ENCODE peak calls at places on chromosomes 13 and 19, in six cellular contexts. G is iPS DF 6.9, J is aorta, H is psoas muscle, X is BE2C, T is retinal pigment epithelial cell. P is an unnamed sample.

GRCh38 chr19:32606289-32606688 is 25.3 kb downstream of the PDCD5 start:
- DNase-seq in G (no peak), J (no peak), H (no peak), X (no peak), T (no peak), P (no peak)

GRCh38 chr19:23283925-23284324 is 33.7 kb upstream of the ZNF724 start:
- DNase-seq in G (peak; percentile 70), J (peak; percentile 74), H (peak; percentile 26), X (peak; percentile 71), T (peak; percentile 2), P (peak; percentile 26)

GRCh38 chr13:33999830-34000605 is 182.1 kb downstream of the RFC3 start:
- DNase-seq in G (no peak), J (no peak), H (no peak), X (no peak), T (no peak), P (no peak)

GRCh38 chr13:113520571-113520970 is 30.1 kb upstream of the DCUN1D2 start:
- DNase-seq in G (no peak), J (no peak), H (no peak), X (no peak), T (no peak), P (no peak)

GRCh38 chr19:1680976-1681375 is 28.6 kb upstream of the TCF3 start:
- DNase-seq in G (no peak), J (no peak), H (no peak), X (no peak), T (no peak), P (no peak)

GRCh38 chr13:35694549-35695233 is 218.2 kb upstream of the MAB21L1 start:
- DNase-seq in G (no peak), J (no peak), H (no peak), X (no peak), T (no peak), P (no peak)

GRCh38 chr13:111152836-111153235 is 37.7 kb downstream of the ARHGEF7 start:
- DNase-seq in G (no peak), J (no peak), H (no peak), X (no peak), T (no peak), P (no peak)

GRCh38 chr19:35732540-35733179 is 9.6 kb downstream of the IGFLR1 start:
- DNase-seq in G (no peak), J (peak; percentile 72), H (no peak), X (no peak), T (no peak), P (no peak)

GRCh38 chr13:38348890-38349289 is 761 bp upstream of the UFM1 start:
- DNase-seq in G (no peak), J (no peak), H (no peak), X (no peak), T (no peak), P (peak; percentile 47)

GRCh38 chr13:20721058-20721453 is 17.6 kb downstream of the IL17D start:
- DNase-seq in G (no peak), J (peak; percentile 75), H (no peak), X (no peak), T (no peak), P (no peak)
- H3K4me3 ChIP-seq in G (no peak overlapping the region), J (no peak overlapping the region), H (peak overlapping the region; percentile 67), X (no peak overlapping the region), T (no peak overlapping the region), P (no peak overlapping the region)

GRCh38 chr19:49357186-49357585 is 5.0 kb downstream of the TEAD2 start:
- DNase-seq in G (no peak), J (no peak), H (no peak), X (no peak), T (no peak), P (no peak)
- H3K4me3 ChIP-seq in G (no peak overlapping the region), J (no peak overlapping the region), H (no peak overlapping the region), X (no peak overlapping the region), T (no peak overlapping the region), P (no peak overlapping the region)

GRCh38 chr19:49441210-49441959 is at the start of gene SLC17A7:
- DNase-seq in G (no peak), J (no peak), H (peak; percentile 69), X (peak; percentile 65), T (no peak), P (no peak)

GRCh38 chr19:49443366-49444099 is 2.2 kb upstream of the SLC17A7 start:
- DNase-seq in G (peak; percentile 96), J (peak; percentile 98), H (peak; percentile 95), X (peak; percentile 96), T (peak; percentile 67), P (peak; percentile 96)

GRCh38 chr19:49442793-49443365 is 1.6 kb upstream of the SLC17A7 start:
- DNase-seq in G (peak; percentile 91), J (peak; percentile 99), H (peak; percentile 96), X (peak; percentile 97), T (peak; percentile 44), P (no peak)

GRCh38 chr19:49441960-49442350 is 628 bp upstream of the SLC17A7 start:
- DNase-seq in G (no peak), J (no peak), H (no peak), X (no peak), T (no peak), P (no peak)

DNA sequence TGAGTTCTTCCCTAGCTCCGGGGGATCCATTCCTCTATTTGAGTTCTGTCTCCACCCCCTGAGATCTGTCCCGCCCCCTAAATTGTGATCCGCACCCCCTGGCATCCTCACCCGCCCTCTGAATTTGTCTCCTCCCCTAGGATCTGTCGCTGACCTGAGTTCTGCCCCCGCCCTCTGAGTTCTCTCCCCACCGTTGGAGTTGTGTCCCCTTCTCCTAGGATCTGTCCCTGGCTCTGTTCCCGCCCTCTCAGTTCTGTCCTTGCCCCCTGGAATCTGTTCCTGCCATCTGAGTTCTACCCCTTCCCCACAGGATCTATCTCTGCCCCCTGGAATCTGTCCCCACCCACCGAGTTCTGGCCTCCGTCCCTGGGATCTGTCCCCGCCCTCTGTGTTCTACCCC is 1.0 kb upstream of the SLC17A7 start:
- DNase-seq in G (no peak), J (no peak), H (peak; percentile 66), X (no peak), T (no peak), P (no peak)
- H3K4me3 ChIP-seq in G (peak overlapping the region; percentile 23), J (no peak overlapping the region), H (peak overlapping the region; percentile 77), X (peak overlapping the region; percentile 70), T (peak overlapping the region; percentile 62), P (no peak overlapping the region)

GRCh38 chr19:38975214-38975860 is at the start of gene FBXO17:
- DNase-seq in G (no peak), J (peak; percentile 85), H (peak; percentile 65), X (peak; percentile 72), T (no peak), P (no peak)

GRCh38 chr19:38971672-38972071 is 3.9 kb downstream of the FBXO17 start:
- DNase-seq in G (no peak), J (no peak), H (no peak), X (no peak), T (no peak), P (no peak)

GRCh38 chr19:38975861-38976271 is 324 bp upstream of the FBXO17 start:
- DNase-seq in G (no peak), J (no peak), H (no peak), X (no peak), T (no peak), P (no peak)

GRCh38 chr19:38977445-38978314 is 2.1 kb upstream of the FBXO17 start:
- DNase-seq in G (no peak), J (no peak), H (no peak), X (no peak), T (no peak), P (no peak)

DNA sequence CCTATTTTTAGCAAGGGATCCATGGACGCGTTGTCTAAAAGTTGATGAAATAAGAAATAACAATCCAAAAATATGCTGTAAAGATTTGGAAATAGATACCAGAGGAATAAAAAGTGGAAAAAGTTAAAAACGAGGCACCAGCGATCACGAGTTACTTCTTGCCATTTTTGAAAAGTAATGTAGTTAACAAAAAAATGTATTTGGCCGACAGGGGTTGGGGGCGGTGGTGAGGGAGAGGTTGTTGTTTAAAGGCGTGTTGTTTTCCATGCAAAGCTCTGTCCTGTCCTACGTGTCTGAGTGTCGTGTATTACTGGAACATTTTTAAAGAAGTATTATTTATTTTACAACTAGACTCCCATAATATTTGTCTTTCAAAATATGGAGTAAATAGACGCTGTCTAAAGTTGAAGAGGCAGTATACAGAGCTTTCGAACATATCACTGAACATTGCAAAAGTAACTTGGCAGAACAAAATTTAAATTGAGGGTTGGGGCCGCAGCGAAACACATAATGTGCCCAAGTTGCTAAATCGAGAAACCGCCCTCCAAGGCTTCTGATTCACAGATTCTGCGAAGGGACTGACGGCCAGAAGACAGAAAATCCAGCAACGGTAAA is 836 bp downstream of the FBXO17 start:
- DNase-seq in G (no peak), J (no peak), H (no peak), X (no peak), T (no peak), P (no peak)
- H3K4me3 ChIP-seq in G (peak overlapping the region; percentile 88), J (peak overlapping the region; percentile 52), H (peak overlapping the region; percentile 80), X (peak overlapping the region; percentile 63), T (peak overlapping the region; percentile 63), P (no peak overlapping the region)

GRCh38 chr19:19526581-19527370 is 1.9 kb upstream of the YJEFN3 start:
- DNase-seq in G (no peak), J (no peak), H (no peak), X (no peak), T (no peak), P (no peak)
- H3K4me3 ChIP-seq in G (no peak overlapping the region), J (no peak overlapping the region), H (no peak overlapping the region), X (no peak overlapping the region), T (no peak overlapping the region), P (no peak overlapping the region)

GRCh38 chr13:47903836-47904235 is 97.2 kb downstream of the SUCLA2 start:
- DNase-seq in G (no peak), J (no peak), H (no peak), X (no peak), T (no peak), P (no peak)
- H3K4me3 ChIP-seq in G (no peak overlapping the region), J (no peak overlapping the region), H (no peak overlapping the region), X (no peak overlapping the region), T (no peak overlapping the region), P (no peak overlapping the region)

GRCh38 chr19:9914001-9914314 is 22.4 kb downstream of the OLFM2 start:
- DNase-seq in G (no peak), J (no peak), H (no peak), X (no peak), T (no peak), P (no peak)

GRCh38 chr19:9912551-9913236 is 23.6 kb downstream of the OLFM2 start:
- DNase-seq in G (no peak), J (no peak), H (no peak), X (no peak), T (no peak), P (no peak)

GRCh38 chr19:9911524-9911923 is 24.8 kb downstream of the OLFM2 start:
- DNase-seq in G (no peak), J (no peak), H (no peak), X (no peak), T (no peak), P (no peak)

GRCh38 chr19:9914315-9915207 is 21.8 kb downstream of the OLFM2 start:
- DNase-seq in G (peak; percentile 41), J (peak; percentile 91), H (peak; percentile 72), X (peak; percentile 67), T (peak; percentile 26), P (peak; percentile 59)

GRCh38 chr19:9913237-9914000 is 22.9 kb downstream of the OLFM2 start:
- DNase-seq in G (no peak), J (no peak), H (no peak), X (no peak), T (no peak), P (no peak)
- H3K4me3 ChIP-seq in G (peak overlapping the region; percentile 64), J (peak overlapping the region; percentile 60), H (peak overlapping the region; percentile 58), X (no peak overlapping the region), T (no peak overlapping the region), P (no peak overlapping the region)

P was measured in naive thymus-derived CD4-positive, alpha-beta T cell.